ENCODE peak calls at places on chromosomes 3 and 15, in four cellular contexts. Q, L, X and C are unnamed samples.

GRCh38 chr3:131756405-131756804 is 253.6 kb upstream of the MRPL3 start:
- DNase-seq in Q (no peak), X (no peak), L (no peak), C (no peak)

GRCh38 chr3:134325106-134325705 is 49.0 kb downstream of the AMOTL2 start:
- DNase-seq in X (no peak), L (no peak), Q (no peak), C (no peak)

GRCh38 chr3:73228425-73228824 is 167.0 kb downstream of the EBLN2 start:
- DNase-seq in L (no peak), X (no peak), Q (no peak), C (no peak)

GRCh38 chr3:101851072-101851471 is 1.8 kb downstream of the NFKBIZ start:
- DNase-seq in Q (no peak), L (no peak), X (no peak), C (no peak)

GRCh38 chr15:48469681-48470080 is 138.5 kb downstream of the DUT start:
- DNase-seq in L (no peak), X (no peak), Q (no peak), C (no peak)

GRCh38 chr15:38768970-38769369 is 204.4 kb upstream of the RASGRP1 start:
- DNase-seq in L (no peak), X (no peak), Q (no peak), C (no peak)

GRCh38 chr15:95832655-95833054 is 497.8 kb upstream of the NR2F2 start:
- DNase-seq in Q (no peak), X (no peak), L (no peak), C (no peak)

GRCh38 chr15:80893777-80894176 is 95.8 kb downstream of the MESD start:
- DNase-seq in X (no peak), Q (no peak), L (no peak), C (no peak)

GRCh38 chr3:168249048-168249538 is 153.4 kb upstream of the GOLIM4 start:
- DNase-seq in L (no peak), X (no peak), Q (no peak), C (no peak)

DNA sequence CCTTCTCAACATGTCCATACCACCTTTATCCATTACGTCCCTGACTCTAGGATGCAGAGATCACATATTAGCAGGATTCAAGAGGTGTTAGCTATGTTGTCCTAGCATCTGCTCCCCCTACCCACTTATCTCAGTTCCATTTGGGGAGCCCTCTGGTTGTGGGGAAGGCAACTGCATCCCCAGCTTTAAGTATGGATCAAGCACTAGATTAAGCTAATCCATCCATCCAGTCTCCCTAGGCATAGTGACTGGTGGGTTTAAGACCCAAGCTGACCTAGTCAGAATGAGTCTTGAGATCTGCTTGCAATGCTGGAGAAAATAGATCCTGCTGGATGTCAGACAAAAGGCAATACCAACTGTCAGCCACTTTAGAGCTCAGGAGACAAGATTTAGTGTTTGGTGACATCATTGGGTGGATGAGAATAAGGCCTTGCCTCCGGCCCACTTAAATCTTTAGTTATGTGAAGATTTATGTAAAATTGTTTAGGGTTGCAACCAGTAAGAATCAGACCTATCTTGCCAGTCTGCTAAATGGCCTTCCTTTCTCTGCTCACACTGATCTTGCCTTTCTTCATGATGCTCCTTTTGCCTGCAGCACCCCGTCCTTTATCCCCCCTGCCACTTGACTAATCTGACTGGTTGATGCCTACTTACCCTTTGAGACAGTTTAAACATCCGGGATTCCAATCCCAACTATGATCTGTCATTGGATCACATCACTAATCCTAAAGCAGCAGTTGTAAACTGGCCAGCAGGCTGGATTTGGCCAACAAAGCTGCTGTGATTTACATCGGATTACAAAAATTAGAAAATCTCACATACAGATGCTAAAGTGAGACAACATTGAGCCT is 2.1 kb upstream of the ISY1 start:
- DNase-seq in L (no peak), Q (no peak), X (no peak), C (no peak)
- TF ChIP-seq CTCF in L (no peak), Q (no peak), X (no peak), C (no peak)

DNA sequence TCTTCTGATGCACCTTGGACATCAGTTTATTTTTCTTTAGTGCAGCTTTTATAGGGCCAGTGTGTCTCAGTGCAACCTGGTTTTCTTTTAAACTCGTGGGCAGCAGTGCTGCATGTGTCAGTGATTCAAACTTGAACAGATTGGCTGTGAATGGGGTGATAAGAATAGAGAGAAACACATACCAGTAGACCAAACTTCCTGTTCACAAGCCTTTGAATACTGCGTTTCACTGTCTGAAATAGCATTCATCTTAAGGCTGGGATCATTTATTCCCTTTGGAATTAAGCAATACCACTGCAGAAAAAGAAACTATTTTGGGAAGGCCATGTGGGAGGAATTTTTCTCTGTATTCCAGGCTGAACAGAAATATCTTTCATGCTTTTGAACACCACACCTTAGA is 51.7 kb downstream of the PHLDB2 start:
- DNase-seq in X (no peak), Q (no peak), L (no peak), C (no peak)
- TF ChIP-seq POLR2AphosphoS5 in X (no peak), Q (no peak), L (no peak), C (peak; percentile 17)

GRCh38 chr3:124851905-124852304 is 35.3 kb downstream of the ITGB5 start:
- DNase-seq in L (no peak), Q (no peak), X (no peak), C (no peak)

GRCh38 chr3:124848300-124848699 is 38.9 kb downstream of the ITGB5 start:
- DNase-seq in Q (no peak), L (no peak), X (no peak), C (no peak)

GRCh38 chr3:124851136-124851535 is 36.0 kb downstream of the ITGB5 start:
- DNase-seq in X (no peak), L (no peak), Q (no peak), C (no peak)

GRCh38 chr3:124850212-124850611 is 37.0 kb downstream of the ITGB5 start:
- DNase-seq in X (no peak), L (no peak), Q (no peak), C (no peak)

GRCh38 chr3:124850633-124851032 is 36.5 kb downstream of the ITGB5 start:
- DNase-seq in X (no peak), L (no peak), Q (no peak), C (no peak)
- TF ChIP-seq CTCF in X (no peak), L (peak; percentile 3), Q (no peak), C (no peak)

GRCh38 chr15:74383695-74384565 is 16.5 kb upstream of the CYP11A1 start:
- DNase-seq in X (peak; percentile 87), L (no peak), Q (no peak), C (no peak)
- TF ChIP-seq POLR2AphosphoS5 in X (peak; percentile 63), L (no peak), Q (no peak), C (no peak)

GRCh38 chr15:66387176-66388056 is 704 bp downstream of the MAP2K1 start:
- DNase-seq in X (peak; percentile 91), Q (peak; percentile 66), L (peak; percentile 93), C (peak; percentile 87)
- TF ChIP-seq CTCF in X (no peak), Q (peak; percentile 43), L (peak; percentile 49), C (no peak)

GRCh38 chr3:98906230-98906629 is 4.7 kb upstream of the DCBLD2 start:
- DNase-seq in L (no peak), X (no peak), Q (no peak), C (no peak)
- TF ChIP-seq POLR2AphosphoS5 in L (no peak), X (no peak), Q (no peak), C (no peak)

DNA sequence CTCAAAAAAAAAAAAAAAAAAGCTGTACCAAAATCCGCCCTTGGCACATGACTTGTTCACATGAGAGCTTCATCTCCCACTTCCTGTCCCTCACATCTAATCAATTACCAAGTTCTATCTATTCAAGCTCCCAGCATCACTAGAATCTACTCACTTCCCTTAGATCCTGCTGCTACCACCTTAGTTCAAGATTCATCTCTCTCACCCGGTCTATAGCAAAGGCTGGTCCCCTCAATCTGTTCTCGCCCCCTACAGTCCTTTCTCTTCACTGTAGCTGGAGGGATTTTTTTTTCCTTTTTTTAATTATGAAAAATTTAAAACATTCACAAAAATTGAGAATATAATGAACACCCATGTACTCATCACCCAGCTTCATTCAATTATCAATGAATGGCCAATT is 16.7 kb upstream of the GPR160 start:
- DNase-seq in Q (no peak), X (no peak), L (no peak), C (no peak)
- TF ChIP-seq CTCF in Q (no peak), X (no peak), L (no peak), C (no peak)

DNA sequence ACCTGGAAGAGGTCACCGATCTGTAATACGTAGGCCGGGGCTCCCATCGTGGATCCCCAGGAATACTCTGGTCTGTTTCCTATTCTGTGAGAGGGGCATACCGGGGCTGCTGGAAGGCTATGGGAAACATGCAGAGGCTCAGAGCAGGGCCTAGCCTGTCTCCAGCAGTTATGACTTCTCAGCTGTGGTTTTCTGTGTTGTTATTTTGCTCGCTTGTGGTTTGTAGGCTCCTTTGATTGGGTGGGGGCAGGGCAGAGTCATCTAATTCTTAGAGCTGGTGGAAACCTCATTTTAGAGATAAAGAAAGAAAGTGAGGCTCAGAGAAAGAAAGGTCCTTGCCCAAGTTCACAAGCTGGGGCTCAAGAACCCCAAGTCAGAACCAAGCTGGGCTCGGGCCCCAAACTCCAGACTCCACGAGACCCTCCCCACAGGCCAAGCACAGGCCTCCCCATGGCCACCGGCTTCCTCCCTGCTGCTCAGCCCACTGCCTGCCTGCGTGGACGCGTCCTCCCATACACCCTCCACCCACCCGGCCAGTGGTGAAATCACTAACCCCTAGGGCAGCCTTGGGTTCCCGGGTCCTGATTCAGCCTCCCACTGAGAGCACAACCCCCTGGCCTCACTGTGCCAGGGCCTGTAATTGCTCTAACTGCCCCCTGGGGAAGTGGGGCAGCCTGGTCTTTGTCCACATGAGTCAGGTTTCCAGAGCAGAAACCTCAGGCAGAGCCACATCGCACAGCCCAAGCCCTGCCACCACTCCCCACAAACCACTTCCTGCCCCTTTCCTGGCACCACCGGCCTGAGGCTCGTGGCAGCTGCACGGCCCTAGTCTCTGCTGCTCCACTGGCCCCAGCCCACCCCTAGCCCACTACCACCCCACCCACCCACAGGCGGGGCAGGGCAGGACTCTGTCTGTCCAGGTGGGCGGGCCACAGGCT is 270.8 kb downstream of the UACA start:
- DNase-seq in Q (peak; percentile 76), L (no peak), X (peak; percentile 94), C (no peak)
- TF ChIP-seq POLR2AphosphoS5 in Q (no peak), L (no peak), X (peak; percentile 84), C (peak; percentile 12)

GRCh38 chr15:74134387-74135027 is 4.1 kb downstream of the ISLR2 start:
- DNase-seq in Q (peak; percentile 38), L (no peak), X (no peak), C (no peak)
- TF ChIP-seq CTCF in Q (peak; percentile 24), L (peak; percentile 49), X (peak; percentile 56), C (no peak)

DNA sequence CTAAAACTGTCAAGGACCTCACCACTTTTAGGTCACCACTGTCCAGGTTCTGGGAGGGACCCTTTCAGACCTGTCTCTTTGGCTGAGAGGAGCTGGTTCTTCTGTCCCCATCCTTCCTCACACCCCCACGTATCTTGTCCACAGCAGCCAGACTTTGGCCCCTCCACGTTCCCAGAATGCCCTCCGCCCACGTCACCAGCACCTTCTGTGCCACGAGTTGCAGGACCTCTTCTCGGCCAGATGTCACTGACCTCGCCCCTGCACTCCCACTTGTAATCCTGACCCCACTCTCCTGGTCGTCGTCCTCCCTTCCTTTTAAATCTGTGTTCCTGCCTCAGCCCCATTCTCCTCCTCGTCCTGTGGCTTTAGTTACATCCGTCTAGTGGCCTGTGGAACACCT is 22.6 kb upstream of the SEC13 start:
- DNase-seq in L (no peak), Q (no peak), X (peak; percentile 47), C (no peak)
- TF ChIP-seq POLR2AphosphoS5 in L (no peak), Q (no peak), X (no peak), C (no peak)